ENCODE peak calls at places on chromosome 2, in five cellular contexts. Q, B, M, F and T are unnamed samples.

GRCh38 chr2:190376591-190377245 is 31.4 kb upstream of the MFSD6 start:
- DNase-seq in Q (no peak), B (no peak), M (no peak), F (no peak), T (no peak)

GRCh38 chr2:136051001-136051724 is 65.7 kb upstream of the DARS1 start:
- DNase-seq in Q (no peak), B (no peak), M (peak), F (no peak), T (no peak)

GRCh38 chr2:101860157-101860556 is 131.6 kb upstream of the IL1R2 start:
- DNase-seq in Q (no peak), B (no peak), M (no peak), F (peak), T (no peak)

GRCh38 chr2:202883987-202884675 is 12.6 kb upstream of the ICA1L start:
- DNase-seq in Q (no peak), B (no peak), M (no peak), F (no peak), T (no peak)

GRCh38 chr2:14713248-14713647 is 80.7 kb downstream of the LRATD1 start:
- DNase-seq in Q (no peak), B (no peak), M (no peak), F (no peak), T (no peak)

GRCh38 chr2:186440506-186440905 is 45.6 kb upstream of the ZC3H15 start:
- DNase-seq in Q (no peak), B (no peak), M (no peak), F (no peak), T (no peak)

GRCh38 chr2:17426708-17427107 is 91.5 kb downstream of the RAD51AP2 start:
- DNase-seq in Q (no peak), B (no peak), M (no peak), F (no peak), T (no peak)

GRCh38 chr2:126979039-126979438 is 80.3 kb downstream of the TEX51 start:
- DNase-seq in Q (no peak), B (no peak), M (no peak), F (no peak), T (no peak)

GRCh38 chr2:198968585-198968984 is 489.2 kb downstream of the SATB2 start:
- DNase-seq in Q (no peak), B (no peak), M (no peak), F (no peak), T (no peak)

GRCh38 chr2:165251361-165251760 is 12.1 kb downstream of the SCN2A start:
- DNase-seq in Q (no peak), B (no peak), M (no peak), F (no peak), T (no peak)

GRCh38 chr2:43250015-43250414 is 23.6 kb upstream of the ZFP36L2 start:
- DNase-seq in Q (no peak), B (no peak), M (no peak), F (no peak), T (no peak)

GRCh38 chr2:173037245-173038106 is 38.2 kb upstream of the MAP3K20 start:
- DNase-seq in Q (peak), B (peak), M (no peak), F (no peak), T (peak)

GRCh38 chr2:212708346-212708745 is 169.7 kb upstream of the ERBB4 start:
- DNase-seq in Q (no peak), B (no peak), M (no peak), F (no peak), T (no peak)

GRCh38 chr2:203683932-203684556 is 22.4 kb upstream of the CD28 start:
- DNase-seq in Q (no peak), B (no peak), M (no peak), F (no peak), T (no peak)

GRCh38 chr2:179703702-179704101 is 157.7 kb downstream of the ZNF385B start:
- DNase-seq in Q (no peak), B (no peak), M (no peak), F (no peak), T (no peak)

GRCh38 chr2:238598802-238599530 is 172.2 kb downstream of the ASB1 start:
- DNase-seq in Q (no peak), B (no peak), M (no peak), F (no peak), T (no peak)

GRCh38 chr2:15481000-15481399 is 80.1 kb downstream of the NBAS start:
- DNase-seq in Q (no peak), B (no peak), M (no peak), F (no peak), T (no peak)

GRCh38 chr2:105468655-105469042 is 69.8 kb upstream of the FHL2 start:
- DNase-seq in Q (no peak), B (no peak), M (no peak), F (peak), T (no peak)

GRCh38 chr2:147607379-147607778 is 237.4 kb upstream of the ACVR2A start:
- DNase-seq in Q (no peak), B (no peak), M (no peak), F (no peak), T (no peak)

GRCh38 chr2:16122556-16122955 is 182.2 kb downstream of the MYCN start:
- DNase-seq in Q (no peak), B (no peak), M (no peak), F (no peak), T (no peak)

GRCh38 chr2:176991421-176991820 is 221.2 kb upstream of the HNRNPA3 start:
- DNase-seq in Q (no peak), B (no peak), M (no peak), F (no peak), T (no peak)

GRCh38 chr2:240604939-240605716 is 18.6 kb downstream of the CAPN10 start:
- DNase-seq in Q (peak), B (no peak), M (no peak), F (no peak), T (no peak)

GRCh38 chr2:111702119-111702808 is 181.7 kb downstream of the ANAPC1 start:
- DNase-seq in Q (no peak), B (peak), M (peak), F (peak), T (peak)

GRCh38 chr2:120110507-120110906 is 97.6 kb downstream of the EPB41L5 start:
- DNase-seq in Q (no peak), B (no peak), M (no peak), F (no peak), T (no peak)

GRCh38 chr2:12737226-12738111 is 20.7 kb downstream of the TRIB2 start:
- DNase-seq in Q (no peak), B (no peak), M (no peak), F (no peak), T (no peak)

GRCh38 chr2:195538937-195539336 is 118.1 kb upstream of the SLC39A10 start:
- DNase-seq in Q (no peak), B (no peak), M (no peak), F (no peak), T (no peak)

GRCh38 chr2:165161510-165161909 is 42.3 kb downstream of the SCN3A start:
- DNase-seq in Q (no peak), B (no peak), M (no peak), F (no peak), T (no peak)

GRCh38 chr2:107419191-107419590 is 407.5 kb upstream of the RGPD4 start:
- DNase-seq in Q (no peak), B (no peak), M (no peak), F (peak), T (no peak)

GRCh38 chr2:129777757-129778607 is 201.5 kb upstream of the RAB6C start:
- DNase-seq in Q (no peak), B (no peak), M (no peak), F (peak), T (no peak)

GRCh38 chr2:179917272-179917671 is 55.9 kb upstream of the ZNF385B start:
- DNase-seq in Q (no peak), B (no peak), M (no peak), F (no peak), T (no peak)

GRCh38 chr2:36805635-36806224 is 109.2 kb downstream of the VIT start:
- DNase-seq in Q (no peak), B (no peak), M (no peak), F (no peak), T (no peak)

GRCh38 chr2:61469424-61470121 is 1.3 kb downstream of the USP34 start:
- DNase-seq in Q (no peak), B (no peak), M (no peak), F (no peak), T (no peak)

GRCh38 chr2:70958759-70959158 is 19.7 kb upstream of the ANKRD53 start:
- DNase-seq in Q (no peak), B (no peak), M (no peak), F (peak), T (no peak)

GRCh38 chr2:158745067-158745865 is 49.9 kb upstream of the DAPL1 start:
- DNase-seq in Q (peak), B (peak), M (no peak), F (peak), T (peak)

GRCh38 chr2:9408641-9409151 is 14.6 kb downstream of the ITGB1BP1 start:
- DNase-seq in Q (no peak), B (no peak), M (no peak), F (no peak), T (peak)

GRCh38 chr2:8799004-8799403 is 38.4 kb downstream of the KIDINS220 start:
- DNase-seq in Q (no peak), B (no peak), M (no peak), F (no peak), T (no peak)

GRCh38 chr2:158667567-158667966 is 127.5 kb upstream of the DAPL1 start:
- DNase-seq in Q (no peak), B (no peak), M (no peak), F (no peak), T (no peak)

GRCh38 chr2:8310557-8311455 is 371.1 kb upstream of the ID2 start:
- DNase-seq in Q (no peak), B (no peak), M (no peak), F (peak), T (no peak)

GRCh38 chr2:111626037-111626861 is 257.7 kb downstream of the ANAPC1 start:
- DNase-seq in Q (no peak), B (no peak), M (no peak), F (no peak), T (no peak)

GRCh38 chr2:181165199-181165868 is 184.9 kb downstream of the UBE2E3 start:
- DNase-seq in Q (no peak), B (no peak), M (no peak), F (no peak), T (no peak)

GRCh38 chr2:181169459-181169858 is 189.1 kb downstream of the UBE2E3 start:
- DNase-seq in Q (no peak), B (no peak), M (no peak), F (no peak), T (no peak)

GRCh38 chr2:181161615-181162014 is 181.2 kb downstream of the UBE2E3 start:
- DNase-seq in Q (no peak), B (no peak), M (no peak), F (no peak), T (no peak)

GRCh38 chr2:181163139-181163538 is 182.7 kb downstream of the UBE2E3 start:
- DNase-seq in Q (no peak), B (no peak), M (no peak), F (no peak), T (no peak)

GRCh38 chr2:181164699-181165098 is 184.3 kb downstream of the UBE2E3 start:
- DNase-seq in Q (no peak), B (no peak), M (no peak), F (no peak), T (no peak)
- H3K27ac ChIP-seq in Q (no peak), B (no peak), M (peak), F (no peak), T (no peak)

DNA sequence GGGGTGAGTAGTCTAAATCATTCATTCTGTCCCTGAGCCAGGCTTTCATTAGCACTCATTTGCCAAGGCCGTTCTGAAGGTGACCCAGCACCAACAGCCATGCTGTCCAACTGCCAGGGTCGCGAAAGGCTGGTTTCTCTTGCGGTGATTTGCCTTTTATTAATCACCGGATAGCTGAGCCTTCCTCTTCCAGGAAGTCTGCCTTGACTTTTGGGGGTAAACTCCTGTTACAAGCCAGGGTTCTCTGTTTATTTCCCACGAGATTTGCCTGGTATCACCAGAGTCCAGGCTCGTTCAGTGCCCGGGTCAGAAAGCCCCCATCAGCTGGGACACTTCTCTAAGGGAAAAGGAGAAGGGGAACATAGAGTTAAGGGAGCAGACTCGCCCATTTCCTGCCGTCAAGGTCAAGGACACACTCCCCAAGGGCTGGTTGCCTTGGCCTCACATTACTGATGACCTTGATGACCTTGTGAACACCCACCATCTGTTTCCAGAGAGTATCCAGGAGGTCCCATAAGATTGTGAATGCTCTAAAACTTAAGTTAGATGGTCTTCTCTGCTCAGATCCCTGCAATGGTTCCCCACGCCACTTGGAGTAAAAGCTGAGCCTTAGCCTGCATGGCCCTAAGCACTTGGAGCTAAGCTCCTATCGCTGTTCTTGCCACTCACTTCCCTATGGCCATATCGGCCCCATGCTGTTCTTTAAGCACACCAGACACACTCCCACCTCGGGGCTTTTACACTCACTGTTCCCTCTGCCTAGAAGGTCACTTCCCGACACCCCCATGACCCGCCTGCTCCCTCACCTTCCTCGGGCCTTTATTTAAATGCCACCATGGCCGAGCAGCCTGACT is 118.0 kb upstream of the STPG4 start:
- DNase-seq in Q (no peak), B (no peak), M (no peak), F (no peak), T (no peak)
- H3K4me3 ChIP-seq in Q (no peak), B (peak), M (peak), F (no peak), T (no peak)

DNA sequence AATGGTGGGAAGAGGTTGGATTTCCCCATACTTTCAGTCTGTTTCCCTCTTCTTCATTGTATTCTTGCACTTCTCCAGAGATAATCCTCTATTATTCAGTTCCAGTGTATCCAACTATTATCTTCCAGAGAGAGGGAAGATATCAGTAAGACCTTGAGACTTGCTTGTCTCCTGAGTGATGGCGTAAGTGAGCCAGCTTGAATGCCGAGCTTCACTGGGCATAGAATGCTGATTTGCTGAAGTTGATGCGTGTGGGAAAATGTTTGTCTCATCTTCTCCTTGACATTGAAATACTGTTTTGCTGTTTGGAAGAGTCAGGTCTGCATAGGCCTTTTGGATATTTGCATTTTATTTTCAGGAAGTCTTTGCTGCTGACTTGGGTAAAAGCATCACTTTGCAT is 41.1 kb upstream of the MGAT5 start:
- DNase-seq in Q (no peak), B (no peak), M (no peak), F (no peak), T (peak)
- H3K27ac ChIP-seq in Q (no peak), B (no peak), M (no peak), F (no peak), T (peak)

GRCh38 chr2:219163156-219163555 is 2.5 kb upstream of the NHEJ1 start:
- DNase-seq in Q (no peak), B (no peak), M (no peak), F (no peak), T (no peak)
- H3K4me3 ChIP-seq in Q (no peak), B (no peak), M (no peak), F (no peak), T (no peak)

DNA sequence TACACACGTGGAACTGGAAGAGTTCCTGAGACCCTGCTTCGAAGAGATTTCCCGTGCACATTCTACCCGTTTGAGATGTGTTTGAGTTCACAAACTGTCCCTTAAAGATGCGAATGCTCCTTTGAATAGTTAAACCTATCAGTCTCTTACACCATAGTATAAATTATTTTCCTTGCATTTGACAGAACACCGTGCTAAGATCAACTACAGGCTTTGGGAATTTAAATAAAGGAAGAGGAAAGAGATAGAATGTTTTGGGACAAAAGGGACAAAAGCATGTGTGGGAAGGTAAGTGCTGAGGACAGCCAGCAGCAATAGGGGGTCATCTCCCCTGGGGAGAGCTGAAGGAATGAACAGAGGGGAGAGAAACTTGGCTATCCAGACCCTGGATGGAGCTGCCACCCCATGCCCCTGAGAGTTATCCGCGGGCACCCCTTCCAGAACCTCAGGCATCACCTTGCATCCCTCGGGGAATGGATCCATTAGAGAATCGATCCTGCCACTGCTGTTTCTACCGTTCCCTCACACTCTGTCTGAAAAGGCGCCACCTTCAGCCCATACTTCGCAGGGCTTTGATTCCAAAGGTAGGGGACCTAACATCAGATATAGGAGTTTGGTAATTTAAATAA is 890 bp upstream of the ADCY3 start:
- DNase-seq in Q (no peak), B (no peak), M (no peak), F (peak), T (no peak)
- H3K27ac ChIP-seq in Q (peak), B (no peak), M (peak), F (no peak), T (peak)

GRCh38 chr2:27354597-27354927 is 2.0 kb downstream of the GTF3C2 start:
- DNase-seq in Q (no peak), B (no peak), M (no peak), F (no peak), T (no peak)

GRCh38 chr2:27356382-27357181 is at the start of gene GTF3C2:
- DNase-seq in Q (peak), B (peak), M (peak), F (peak), T (peak)

GRCh38 chr2:27356056-27356381 is 545 bp downstream of the GTF3C2 start:
- DNase-seq in Q (peak), B (no peak), M (no peak), F (peak), T (peak)

GRCh38 chr2:27351802-27352598 is 4.6 kb downstream of the GTF3C2 start:
- DNase-seq in Q (no peak), B (no peak), M (no peak), F (no peak), T (no peak)

DNA sequence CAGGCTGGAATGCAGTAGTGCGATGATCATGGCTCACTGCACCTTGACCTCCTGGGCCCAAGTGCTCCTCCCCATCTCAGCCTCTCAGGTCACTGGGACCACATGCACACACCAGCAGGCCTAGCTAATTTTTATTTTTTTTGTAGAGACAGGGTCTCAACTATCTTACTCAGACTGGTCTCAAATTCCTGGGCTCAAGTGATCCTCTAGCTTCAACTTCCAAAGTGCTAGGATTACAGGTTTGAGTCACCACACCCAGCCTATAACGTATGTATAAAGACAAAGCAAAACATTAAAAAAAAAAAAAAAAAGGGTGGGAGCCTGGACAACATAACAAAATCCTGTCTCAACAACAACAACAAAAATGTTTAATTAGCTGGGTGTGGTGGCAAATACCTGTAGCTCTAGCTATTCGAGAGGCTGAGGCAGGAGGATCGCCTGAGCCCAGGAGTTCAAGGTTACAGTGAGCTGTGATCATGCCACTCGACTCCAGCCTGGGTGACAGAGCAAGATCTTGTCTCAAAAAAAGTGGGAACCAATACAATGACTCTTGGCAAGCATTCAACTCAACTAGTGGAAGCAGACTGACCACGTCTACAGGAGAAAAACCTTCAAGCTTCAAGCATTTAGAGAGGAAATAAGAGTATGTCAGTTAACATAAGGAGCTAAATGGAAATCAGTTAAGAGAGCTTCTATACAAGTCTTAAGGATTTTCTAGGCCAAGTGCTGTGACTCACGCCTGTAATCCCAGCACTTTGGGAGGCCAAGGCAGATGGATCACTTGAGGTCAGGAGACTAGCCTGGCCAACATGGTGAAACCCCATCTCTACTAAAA is 2.6 kb downstream of the GTF3C2 start:
- DNase-seq in Q (no peak), B (no peak), M (no peak), F (no peak), T (peak)
- H3K4me3 ChIP-seq in Q (no peak), B (no peak), M (no peak), F (no peak), T (no peak)

DNA sequence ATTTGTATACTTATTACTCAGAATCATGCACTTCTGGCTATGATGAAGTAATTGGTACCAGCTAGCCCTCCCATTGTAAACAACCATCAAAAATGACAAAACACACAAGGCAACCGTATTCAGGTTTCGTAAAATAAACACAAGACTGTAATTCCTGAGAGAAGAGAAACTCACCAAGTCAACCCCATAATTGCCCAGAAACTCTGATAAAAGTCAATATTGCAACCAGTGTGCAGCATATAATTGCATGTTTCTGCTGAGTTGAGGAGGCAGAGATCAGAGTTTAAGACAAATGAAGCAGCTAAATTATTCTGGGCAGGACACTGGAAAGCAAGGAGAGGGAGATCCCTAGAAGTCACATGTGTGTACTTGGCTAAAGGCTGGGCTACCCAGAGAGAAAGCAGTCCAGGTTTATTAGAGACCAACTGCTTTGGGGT is 90.3 kb downstream of the ROCK2 start:
- DNase-seq in Q (no peak), B (no peak), M (no peak), F (no peak), T (no peak)
- H3K27ac ChIP-seq in Q (no peak), B (no peak), M (no peak), F (no peak), T (no peak)

GRCh38 chr2:218659258-218659987 is at the start of the genes BCS1L and ZNF142:
- DNase-seq in Q (peak), B (peak), M (peak), F (peak), T (peak)
- H3K4me3 ChIP-seq in Q (peak), B (peak), M (peak), F (peak), T (peak)